ENCODE peak calls at places on chromosome 2, in six cellular contexts. G is sigmoid colon; F is spleen; Q is BE2C; X is left lung; V is CD4-positive, alpha-beta memory T cell. O is an unnamed sample.
A peak's percentile ranks its signal among the peaks of the same experiment; 100 is the strongest.

GRCh38 chr2:222269132-222269531 is 29.7 kb downstream of the PAX3 start:
- DNase-seq in G (no peak), F (no peak), Q (no peak), X (no peak), V (no peak), O (no peak)

GRCh38 chr2:10447300-10448207 is 573 bp downstream of the ODC1 start:
- DNase-seq in G (no peak), F (peak; percentile 96), Q (no peak), X (no peak), V (no peak), O (no peak)

GRCh38 chr2:60484080-60484737 is 69.2 kb downstream of the BCL11A start:
- DNase-seq in G (no peak), F (no peak), Q (no peak), X (no peak), V (no peak), O (no peak)

GRCh38 chr2:227460079-227460485 is 11.9 kb upstream of the AGFG1 start:
- DNase-seq in G (no peak), F (peak; percentile 84), Q (peak; percentile 21), X (no peak), V (peak; percentile 47), O (no peak)

GRCh38 chr2:47655563-47655880 is 127.4 kb upstream of the MSH6 start:
- DNase-seq in G (no peak), F (no peak), Q (no peak), X (no peak), V (no peak), O (no peak)

GRCh38 chr2:230230087-230230486 is 4.6 kb downstream of the SP140 start:
- DNase-seq in G (no peak), F (no peak), Q (no peak), X (no peak), V (no peak), O (no peak)

GRCh38 chr2:101106453-101107181 is 44.6 kb downstream of the TBC1D8 start:
- DNase-seq in G (no peak), F (no peak), Q (no peak), X (no peak), V (no peak), O (no peak)

GRCh38 chr2:162126145-162126926 is 25.7 kb downstream of the GCG start:
- DNase-seq in G (no peak), F (no peak), Q (no peak), X (no peak), V (no peak), O (no peak)

GRCh38 chr2:24382363-24383021 is 22.2 kb upstream of the ITSN2 start:
- DNase-seq in G (peak; percentile 74), F (peak; percentile 79), Q (peak; percentile 67), X (peak; percentile 58), V (peak; percentile 63), O (no peak)

GRCh38 chr2:29657674-29658073 is 263.7 kb downstream of the ALK start:
- DNase-seq in G (no peak), F (no peak), Q (no peak), X (no peak), V (no peak), O (no peak)

GRCh38 chr2:191637182-191638078 is 40.5 kb upstream of the NABP1 start:
- DNase-seq in G (no peak), F (no peak), Q (no peak), X (no peak), V (peak; percentile 33), O (no peak)

GRCh38 chr2:160893581-160893980 is 266.6 kb upstream of the TANK start:
- DNase-seq in G (no peak), F (no peak), Q (no peak), X (no peak), V (no peak), O (no peak)

GRCh38 chr2:128308889-128309288 is 9.8 kb downstream of the HS6ST1 start:
- DNase-seq in G (no peak), F (peak; percentile 58), Q (peak; percentile 0), X (peak; percentile 17), V (no peak), O (no peak)

GRCh38 chr2:206084870-206085741 is 868 bp downstream of the INO80D start:
- DNase-seq in G (peak; percentile 70), F (peak; percentile 89), Q (peak; percentile 45), X (peak; percentile 49), V (peak; percentile 63), O (no peak)

GRCh38 chr2:25558262-25558661 is 115.1 kb downstream of the DTNB start:
- DNase-seq in G (no peak), F (no peak), Q (no peak), X (no peak), V (peak; percentile 22), O (no peak)

GRCh38 chr2:17422066-17422465 is 96.2 kb downstream of the RAD51AP2 start:
- DNase-seq in G (no peak), F (no peak), Q (no peak), X (no peak), V (no peak), O (no peak)

GRCh38 chr2:44135771-44136170 is 32.9 kb upstream of the PPM1B start:
- DNase-seq in G (no peak), F (no peak), Q (no peak), X (no peak), V (no peak), O (no peak)

GRCh38 chr2:230814616-230815015 is 50.1 kb upstream of the ITM2C start:
- DNase-seq in G (no peak), F (no peak), Q (no peak), X (no peak), V (no peak), O (no peak)

DNA sequence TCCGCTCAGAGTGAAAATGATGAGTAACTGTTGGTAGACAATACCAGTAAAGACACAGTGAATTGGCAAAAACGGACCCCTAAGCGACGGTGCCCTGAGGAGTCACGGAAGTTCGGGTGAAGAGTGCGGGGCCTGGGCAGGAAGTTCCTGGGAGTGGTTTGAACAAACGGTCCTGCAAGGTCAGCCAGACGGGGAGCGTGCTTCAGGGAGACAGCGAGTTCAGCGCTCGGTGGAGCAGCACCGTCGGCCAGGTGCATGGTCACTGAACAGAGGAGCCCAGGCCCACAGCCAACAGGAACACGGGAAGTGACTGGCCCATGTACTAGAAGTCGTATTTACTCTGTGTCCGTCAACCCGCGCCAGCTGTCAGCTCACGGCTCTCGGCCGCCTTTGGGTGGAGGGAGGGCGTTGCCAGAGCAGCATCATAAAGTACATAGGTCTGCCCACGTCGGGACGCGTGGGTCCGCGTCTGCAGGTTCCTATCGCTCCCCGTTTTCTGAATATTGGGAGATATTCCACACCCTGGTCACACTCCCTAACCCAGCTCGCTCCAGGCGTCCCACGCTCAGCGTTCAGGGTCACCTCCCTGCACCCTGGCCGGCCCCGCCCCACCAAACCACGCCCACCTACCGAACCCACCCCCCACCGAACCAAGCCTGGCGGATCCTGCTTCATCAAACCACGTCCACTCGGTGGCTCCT is 75.6 kb upstream of the UXS1 start:
- DNase-seq in G (no peak), F (peak; percentile 90), Q (no peak), X (peak; percentile 85), V (no peak), O (no peak)
- H3K9me3 ChIP-seq in G (no peaks in the 10 kb centered on the region), F (no peaks in the 10 kb centered on the region), Q (no peaks in the 10 kb centered on the region), X (no peaks in the 10 kb centered on the region), V (no peaks in the 10 kb centered on the region), O (no peaks in the 10 kb centered on the region)

GRCh38 chr2:240250150-240250984 is 109.9 kb upstream of the OTOS start:
- DNase-seq in G (peak; percentile 61), F (no peak), Q (no peak), X (no peak), V (no peak), O (peak; percentile 7)

GRCh38 chr2:240252191-240252871 is 111.9 kb upstream of the OTOS start:
- DNase-seq in G (peak; percentile 57), F (peak; percentile 62), Q (no peak), X (no peak), V (no peak), O (no peak)

GRCh38 chr2:240252872-240253511 is 112.5 kb upstream of the OTOS start:
- DNase-seq in G (peak; percentile 57), F (peak; percentile 64), Q (no peak), X (no peak), V (no peak), O (no peak)

GRCh38 chr2:240250985-240251847 is 110.8 kb upstream of the OTOS start:
- DNase-seq in G (peak; percentile 95), F (peak; percentile 84), Q (peak; percentile 87), X (peak; percentile 88), V (no peak), O (peak; percentile 93)

GRCh38 chr2:240251848-240252190 is 111.4 kb upstream of the OTOS start:
- DNase-seq in G (no peak), F (no peak), Q (no peak), X (no peak), V (no peak), O (no peak)
- H3K4me1 ChIP-seq in G (no peaks in the 10 kb centered on the region), F (peaks cover 24% of the 10 kb centered on the region), Q (peaks cover 34% of the 10 kb centered on the region), X (peaks cover 17% of the 10 kb centered on the region), V (no peaks in the 10 kb centered on the region), O (peaks cover 14% of the 10 kb centered on the region)

GRCh38 chr2:80304522-80304878 is at the start of gene LRRTM1:
- DNase-seq in G (no peak), F (no peak), Q (peak; percentile 53), X (no peak), V (no peak), O (no peak)
- H3K4me3 ChIP-seq in G (peak within 1 kb of the TSS; percentile 48), F (no peak within 1 kb of the TSS), Q (peak within 1 kb of the TSS; percentile 73), X (no peak within 1 kb of the TSS), V (no peak within 1 kb of the TSS), O (peak within 1 kb of the TSS; percentile 23)

GRCh38 chr2:6846967-6847695 is 18.6 kb downstream of the CMPK2 start:
- DNase-seq in G (no peak), F (no peak), Q (peak; percentile 20), X (no peak), V (no peak), O (no peak)

GRCh38 chr2:6845312-6845711 is 20.4 kb downstream of the CMPK2 start:
- DNase-seq in G (no peak), F (no peak), Q (no peak), X (no peak), V (no peak), O (no peak)

GRCh38 chr2:6841537-6842287 is 24.0 kb downstream of the CMPK2 start:
- DNase-seq in G (no peak), F (no peak), Q (no peak), X (no peak), V (no peak), O (no peak)

GRCh38 chr2:6845903-6846302 is 19.8 kb downstream of the CMPK2 start:
- DNase-seq in G (no peak), F (no peak), Q (no peak), X (no peak), V (no peak), O (no peak)

GRCh38 chr2:6846540-6846939 is 19.2 kb downstream of the CMPK2 start:
- DNase-seq in G (no peak), F (no peak), Q (no peak), X (no peak), V (no peak), O (no peak)
- H3K9me3 ChIP-seq in G (peaks cover 37% of the 10 kb centered on the region), F (peaks cover 100% of the 10 kb centered on the region), Q (peaks cover 6% of the 10 kb centered on the region), X (peaks cover 10% of the 10 kb centered on the region), V (peaks cover 6% of the 10 kb centered on the region), O (peaks cover 72% of the 10 kb centered on the region)

GRCh38 chr2:127096718-127097470 is 10.1 kb downstream of the BIN1 start:
- DNase-seq in G (peak; percentile 63), F (peak; percentile 66), Q (no peak), X (no peak), V (no peak), O (no peak)

GRCh38 chr2:127097471-127097765 is 9.5 kb downstream of the BIN1 start:
- DNase-seq in G (peak; percentile 61), F (no peak), Q (no peak), X (no peak), V (no peak), O (no peak)

GRCh38 chr2:127096280-127096679 is 10.7 kb downstream of the BIN1 start:
- DNase-seq in G (peak; percentile 58), F (peak; percentile 66), Q (no peak), X (no peak), V (no peak), O (no peak)

GRCh38 chr2:127098711-127099110 is 8.2 kb downstream of the BIN1 start:
- DNase-seq in G (peak; percentile 63), F (peak; percentile 66), Q (no peak), X (no peak), V (no peak), O (no peak)

GRCh38 chr2:127097841-127098651 is 8.9 kb downstream of the BIN1 start:
- DNase-seq in G (peak; percentile 61), F (peak; percentile 69), Q (peak; percentile 31), X (no peak), V (no peak), O (no peak)
- H3K4me1 ChIP-seq in G (no peaks in the 10 kb centered on the region), F (peaks cover 82% of the 10 kb centered on the region), Q (peaks cover 5% of the 10 kb centered on the region), X (peaks cover 23% of the 10 kb centered on the region), V (no peaks in the 10 kb centered on the region), O (no peaks in the 10 kb centered on the region)

O was measured in ascending aorta.